ENCODE peak calls at places on chromosomes 16 and 17, in ten cellular contexts. L is stimulated activated CD4-positive, alpha-beta T cell treated with anti-CD3 and anti-CD28 coated beads, Interleukin-1b, Interleukin-23, amount 100 ng/mL, for 48 hours; X is HT1080; O is HCT116; F is AG10803; E is GM04504; T is cardiac fibroblast; R is right atrium auricular region; G is kidney tubule cell; P is effector CD4-positive, alpha-beta T cell. I is an unnamed sample.

GRCh38 chr17:17884281-17885028 is 47.7 kb upstream of the SREBF1 start:
- DNase-seq in L (no peak), X (no peak), O (no peak), F (no peak), E (no peak), T (no peak), R (no peak), G (no peak), P (no peak), I (no peak)

GRCh38 chr16:79171504-79172240 is 428.9 kb downstream of the MAF start:
- DNase-seq in L (no peak), X (no peak), O (no peak), F (no peak), E (no peak), T (no peak), R (no peak), G (peak), P (no peak), I (no peak)

GRCh38 chr17:72587156-72587555 is 466.3 kb downstream of the SOX9 start:
- DNase-seq in L (no peak), X (no peak), O (no peak), F (no peak), E (no peak), T (no peak), R (no peak), G (peak), P (no peak), I (no peak)

GRCh38 chr17:46889519-46889918 is 33.4 kb upstream of the GOSR2 start:
- DNase-seq in L (no peak), X (no peak), O (no peak), F (no peak), E (no peak), T (no peak), R (no peak), G (no peak), P (no peak), I (no peak)

GRCh38 chr17:83155128-83156081 is 76.0 kb downstream of the METRNL start:
- DNase-seq in L (peak), X (peak), O (no peak), F (peak), E (peak), T (peak), R (peak), G (no peak), P (no peak), I (no peak)

GRCh38 chr17:22202702-22203101 is 510.4 kb downstream of the KCNJ18 start:
- DNase-seq in L (no peak), X (no peak), O (no peak), F (no peak), E (no peak), T (no peak), R (no peak), G (no peak), P (no peak), I (no peak)

GRCh38 chr17:37483311-37484039 is 6.2 kb upstream of the DUSP14 start:
- DNase-seq in L (no peak), X (peak), O (no peak), F (peak), E (peak), T (peak), R (no peak), G (no peak), P (no peak), I (no peak)

GRCh38 chr17:12996941-12997340 is 20.9 kb downstream of the ELAC2 start:
- DNase-seq in L (no peak), X (no peak), O (no peak), F (no peak), E (no peak), T (no peak), R (no peak), G (no peak), P (no peak), I (no peak)

GRCh38 chr16:57946181-57946801 is 24.6 kb downstream of the CNGB1 start:
- DNase-seq in L (no peak), X (no peak), O (no peak), F (no peak), E (no peak), T (no peak), R (no peak), G (no peak), P (no peak), I (no peak)

GRCh38 chr17:61669522-61669921 is 78.5 kb upstream of the NACA2 start:
- DNase-seq in L (no peak), X (no peak), O (no peak), F (no peak), E (no peak), T (no peak), R (no peak), G (no peak), P (no peak), I (no peak)

GRCh38 chr16:50467943-50468748 is 80.0 kb upstream of the NKD1 start:
- DNase-seq in L (no peak), X (no peak), O (no peak), F (no peak), E (no peak), T (no peak), R (no peak), G (no peak), P (no peak), I (peak)

GRCh38 chr17:48001187-48001586 is 30.3 kb downstream of the CDK5RAP3 start:
- DNase-seq in L (no peak), X (no peak), O (no peak), F (peak), E (no peak), T (peak), R (no peak), G (no peak), P (no peak), I (no peak)

GRCh38 chr17:54524501-54524900 is 376.2 kb upstream of the TOM1L1 start:
- DNase-seq in L (no peak), X (no peak), O (no peak), F (no peak), E (no peak), T (no peak), R (no peak), G (no peak), P (no peak), I (no peak)

GRCh38 chr16:67967956-67968439 is 439 bp downstream of the SLC12A4 start:
- DNase-seq in L (no peak), X (no peak), O (no peak), F (peak), E (no peak), T (no peak), R (no peak), G (peak), P (peak), I (peak)

GRCh38 chr17:20095366-20096080 is 86.4 kb downstream of the SPECC1 start:
- DNase-seq in L (no peak), X (peak), O (peak), F (peak), E (peak), T (peak), R (peak), G (peak), P (no peak), I (no peak)

GRCh38 chr16:22787456-22788189 is 26.3 kb upstream of the HS3ST2 start:
- DNase-seq in L (no peak), X (peak), O (no peak), F (peak), E (peak), T (no peak), R (no peak), G (peak), P (no peak), I (no peak)

GRCh38 chr16:11729787-11730186 is 12.9 kb downstream of the TXNDC11 start:
- DNase-seq in L (no peak), X (no peak), O (no peak), F (no peak), E (no peak), T (no peak), R (no peak), G (no peak), P (no peak), I (no peak)

I was measured in mesothelial cell of epicardium.